ENCODE peak calls at places on chromosomes 16 and 17, in seven cellular contexts. One of them, this sample, is unnamed.

GRCh38 chr16:25126820-25127232 is 15.3 kb downstream of the LCMT1 start:
- DNase-seq in GM23338: no peak
- DNase-seq in CD4-positive, alpha-beta memory T cell: peak; percentile 26
- DNase-seq in right lobe of liver: no peak
- DNase-seq in endothelial cell of umbilical vein: peak; percentile 58
- DNase-seq in colonic mucosa: peak; percentile 78
- DNase-seq in lung: peak; percentile 68
- DNase-seq in this sample: no peak

GRCh38 chr17:79050591-79050990 is 24.0 kb upstream of the ENGASE start:
- DNase-seq in CD4-positive, alpha-beta memory T cell: no peak
- DNase-seq in endothelial cell of umbilical vein: no peak
- DNase-seq in lung: no peak
- DNase-seq in right lobe of liver: no peak
- DNase-seq in GM23338: no peak
- DNase-seq in colonic mucosa: no peak
- DNase-seq in this sample: no peak

GRCh38 chr17:17151962-17152361 is 54.2 kb downstream of the PLD6 start:
- DNase-seq in colonic mucosa: peak; percentile 52
- DNase-seq in lung: peak; percentile 68
- DNase-seq in right lobe of liver: peak; percentile 93
- DNase-seq in endothelial cell of umbilical vein: peak; percentile 89
- DNase-seq in CD4-positive, alpha-beta memory T cell: no peak
- DNase-seq in GM23338: no peak
- DNase-seq in this sample: no peak

GRCh38 chr17:8997994-8998628 is 23.2 kb upstream of the NTN1 start:
- DNase-seq in endothelial cell of umbilical vein: peak; percentile 52
- DNase-seq in CD4-positive, alpha-beta memory T cell: peak; percentile 77
- DNase-seq in right lobe of liver: peak; percentile 69
- DNase-seq in GM23338: peak; percentile 83
- DNase-seq in colonic mucosa: peak; percentile 64
- DNase-seq in lung: peak; percentile 68
- DNase-seq in this sample: no peak

GRCh38 chr16:54171855-54172537 is 114.6 kb downstream of the IRX3 start:
- DNase-seq in CD4-positive, alpha-beta memory T cell: no peak
- DNase-seq in endothelial cell of umbilical vein: no peak
- DNase-seq in right lobe of liver: no peak
- DNase-seq in lung: no peak
- DNase-seq in GM23338: peak; percentile 45
- DNase-seq in colonic mucosa: no peak
- DNase-seq in this sample: no peak

GRCh38 chr17:43832976-43833829 is at the start of gene MPP3:
- DNase-seq in colonic mucosa: peak; percentile 68
- DNase-seq in endothelial cell of umbilical vein: peak; percentile 66
- DNase-seq in right lobe of liver: peak; percentile 65
- DNase-seq in lung: peak; percentile 38
- DNase-seq in CD4-positive, alpha-beta memory T cell: peak; percentile 47
- DNase-seq in GM23338: peak; percentile 79
- DNase-seq in this sample: no peak

GRCh38 chr16:53417011-53417410 is 17.3 kb upstream of the RBL2 start:
- DNase-seq in CD4-positive, alpha-beta memory T cell: no peak
- DNase-seq in endothelial cell of umbilical vein: no peak
- DNase-seq in GM23338: peak; percentile 25
- DNase-seq in lung: no peak
- DNase-seq in colonic mucosa: no peak
- DNase-seq in right lobe of liver: no peak
- DNase-seq in this sample: no peak

GRCh38 chr16:79821911-79822310 is 221.4 kb upstream of the MAF start:
- DNase-seq in colonic mucosa: no peak
- DNase-seq in CD4-positive, alpha-beta memory T cell: no peak
- DNase-seq in right lobe of liver: no peak
- DNase-seq in endothelial cell of umbilical vein: no peak
- DNase-seq in lung: no peak
- DNase-seq in GM23338: no peak
- DNase-seq in this sample: no peak

GRCh38 chr17:1304962-1305361 is 25.5 kb downstream of the TRARG1 start:
- DNase-seq in CD4-positive, alpha-beta memory T cell: no peak
- DNase-seq in colonic mucosa: no peak
- DNase-seq in lung: no peak
- DNase-seq in right lobe of liver: no peak
- DNase-seq in endothelial cell of umbilical vein: no peak
- DNase-seq in GM23338: no peak
- DNase-seq in this sample: no peak

DNA sequence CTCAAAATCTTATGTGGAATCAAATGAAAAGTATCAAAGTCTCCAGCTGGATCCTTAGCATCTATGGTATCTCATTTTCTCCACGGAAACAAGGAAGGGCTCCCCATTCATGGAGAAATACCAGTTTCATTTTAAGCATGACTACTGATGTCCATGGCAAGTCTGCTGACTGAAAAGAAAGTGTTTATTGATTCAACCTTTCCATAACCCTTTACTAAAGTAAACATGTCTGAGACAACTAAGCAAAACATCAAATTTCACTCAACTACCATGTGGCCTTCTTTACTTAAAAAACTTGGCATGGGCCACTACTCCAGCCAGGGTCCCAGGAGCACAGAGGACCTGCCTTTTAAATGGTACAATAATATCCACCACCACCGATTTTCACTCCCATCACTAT is 928.0 kb upstream of the SOX9 start:
- DNase-seq in GM23338: no peak
- DNase-seq in lung: no peak
- DNase-seq in CD4-positive, alpha-beta memory T cell: no peak
- DNase-seq in colonic mucosa: no peak
- DNase-seq in right lobe of liver: no peak
- DNase-seq in endothelial cell of umbilical vein: no peak
- DNase-seq in this sample: no peak
- H3K27me3 ChIP-seq in GM23338: no peaks in the 10 kb centered on the region
- H3K27me3 ChIP-seq in lung: no peaks in the 10 kb centered on the region
- H3K27me3 ChIP-seq in CD4-positive, alpha-beta memory T cell: no peaks in the 10 kb centered on the region
- H3K27me3 ChIP-seq in colonic mucosa: no peaks in the 10 kb centered on the region
- H3K27me3 ChIP-seq in right lobe of liver: no peaks in the 10 kb centered on the region
- H3K27me3 ChIP-seq in endothelial cell of umbilical vein: no peaks in the 10 kb centered on the region
- H3K27me3 ChIP-seq in this sample: no peaks in the 10 kb centered on the region

DNA sequence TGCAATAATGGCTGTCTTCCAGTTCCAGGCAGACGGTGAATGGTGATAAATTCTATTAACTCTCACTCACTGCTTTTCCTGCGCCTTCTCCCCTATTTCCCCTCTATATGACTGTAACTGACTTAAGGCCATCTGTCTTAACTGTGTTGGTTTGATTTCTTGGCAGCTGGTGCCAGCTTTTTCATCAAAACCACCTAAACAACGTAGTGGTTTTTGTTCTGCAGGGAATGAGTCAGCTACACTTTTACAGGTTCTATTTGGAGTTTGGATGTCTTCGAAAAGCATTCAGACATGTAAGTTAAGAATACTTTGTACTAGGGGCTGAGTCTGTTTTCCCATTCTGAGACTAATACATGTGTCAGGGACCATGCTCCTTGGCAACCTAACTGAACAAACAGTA is 8.4 kb downstream of the REXO5 start:
- DNase-seq in GM23338: no peak
- DNase-seq in right lobe of liver: no peak
- DNase-seq in CD4-positive, alpha-beta memory T cell: no peak
- DNase-seq in endothelial cell of umbilical vein: peak; percentile 97
- DNase-seq in colonic mucosa: no peak
- DNase-seq in lung: no peak
- DNase-seq in this sample: no peak
- H3K27ac ChIP-seq in GM23338: no peak overlapping the region
- H3K27ac ChIP-seq in right lobe of liver: no peak overlapping the region
- H3K27ac ChIP-seq in CD4-positive, alpha-beta memory T cell: no peak overlapping the region
- H3K27ac ChIP-seq in endothelial cell of umbilical vein: peak overlapping the region; percentile 44
- H3K27ac ChIP-seq in colonic mucosa: no peak overlapping the region
- H3K27ac ChIP-seq in lung: no peak overlapping the region
- H3K27ac ChIP-seq in this sample: no peak overlapping the region

DNA sequence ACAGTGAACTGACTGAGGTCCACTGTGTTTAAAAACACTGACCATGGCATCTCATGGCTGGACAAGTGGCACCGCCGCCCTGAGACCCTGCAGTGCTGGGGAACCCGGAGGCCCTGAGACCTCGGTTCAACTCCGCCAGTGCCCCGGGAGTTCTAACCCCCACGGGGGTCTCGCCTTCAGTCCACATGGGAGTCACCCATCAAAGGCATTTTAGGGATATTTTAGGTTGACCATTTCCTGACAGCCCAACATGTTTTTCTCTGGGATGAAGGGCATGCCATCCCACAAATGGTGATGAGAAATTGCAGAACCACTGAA is 71.2 kb downstream of the ZFHX3 start:
- DNase-seq in colonic mucosa: no peak
- DNase-seq in endothelial cell of umbilical vein: no peak
- DNase-seq in CD4-positive, alpha-beta memory T cell: no peak
- DNase-seq in GM23338: no peak
- DNase-seq in lung: no peak
- DNase-seq in right lobe of liver: no peak
- DNase-seq in this sample: no peak
- H3K4me1 ChIP-seq in colonic mucosa: no peaks in the 10 kb centered on the region
- H3K4me1 ChIP-seq in endothelial cell of umbilical vein: peaks cover 18% of the 10 kb centered on the region
- H3K4me1 ChIP-seq in CD4-positive, alpha-beta memory T cell: no peaks in the 10 kb centered on the region
- H3K4me1 ChIP-seq in GM23338: no peaks in the 10 kb centered on the region
- H3K4me1 ChIP-seq in lung: peaks cover 22% of the 10 kb centered on the region
- H3K4me1 ChIP-seq in right lobe of liver: peaks cover 3% of the 10 kb centered on the region
- H3K4me1 ChIP-seq in this sample: no peaks in the 10 kb centered on the region

GRCh38 chr17:74591503-74591902 is 580 bp downstream of the CD300LD start:
- DNase-seq in endothelial cell of umbilical vein: no peak
- DNase-seq in colonic mucosa: no peak
- DNase-seq in GM23338: no peak
- DNase-seq in right lobe of liver: no peak
- DNase-seq in lung: no peak
- DNase-seq in CD4-positive, alpha-beta memory T cell: no peak
- DNase-seq in this sample: no peak

GRCh38 chr17:74595037-74595436 is 3.0 kb upstream of the CD300LD start:
- DNase-seq in CD4-positive, alpha-beta memory T cell: no peak
- DNase-seq in endothelial cell of umbilical vein: no peak
- DNase-seq in GM23338: no peak
- DNase-seq in lung: no peak
- DNase-seq in right lobe of liver: no peak
- DNase-seq in colonic mucosa: no peak
- DNase-seq in this sample: no peak

DNA sequence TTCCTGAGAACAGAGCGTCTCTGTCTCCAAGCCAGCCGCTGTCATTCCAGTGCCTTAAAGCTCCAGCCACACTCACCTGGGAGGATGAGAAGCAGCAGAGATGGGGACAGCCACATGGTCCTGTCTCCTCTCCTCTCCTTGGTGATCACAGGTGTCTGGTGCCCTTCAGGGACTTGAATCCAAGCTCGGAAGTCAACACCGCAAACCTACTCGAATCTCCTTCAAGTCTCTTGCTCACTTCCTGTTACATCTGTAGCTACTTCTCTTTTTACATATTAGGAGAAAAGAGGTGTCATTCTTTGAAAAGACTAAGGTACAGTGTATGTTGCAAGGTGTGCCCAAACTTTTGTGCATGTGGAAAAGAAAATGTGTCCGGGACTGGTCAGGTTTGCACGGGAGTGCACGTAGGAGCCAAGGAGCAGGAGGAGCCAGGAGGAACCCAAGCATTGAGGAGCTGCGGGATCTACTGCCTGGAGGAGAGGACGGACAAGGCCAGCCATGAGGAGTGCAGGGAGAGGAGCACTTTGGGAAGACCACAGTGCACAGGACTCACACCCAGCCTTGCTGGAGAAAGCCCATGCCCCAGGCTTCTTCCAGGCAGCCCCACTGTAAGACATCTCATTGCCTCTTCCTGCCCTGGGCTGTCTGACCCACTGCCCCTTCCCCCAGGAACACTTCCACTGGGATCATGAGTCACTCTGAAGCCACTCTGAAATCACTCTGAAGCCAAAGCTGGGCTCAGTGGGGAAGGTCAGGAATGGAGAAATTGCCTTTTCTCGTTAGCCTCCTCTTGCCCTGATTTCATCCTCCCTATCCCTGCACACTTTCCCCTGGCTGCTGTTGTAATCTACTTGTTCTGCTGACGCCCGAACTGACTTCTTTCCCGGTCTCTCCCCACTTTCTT is at the start of gene CD300LD:
- DNase-seq in right lobe of liver: no peak
- DNase-seq in colonic mucosa: no peak
- DNase-seq in lung: no peak
- DNase-seq in GM23338: no peak
- DNase-seq in CD4-positive, alpha-beta memory T cell: no peak
- DNase-seq in endothelial cell of umbilical vein: no peak
- DNase-seq in this sample: no peak
- H3K27me3 ChIP-seq in right lobe of liver: no peaks in the 10 kb centered on the region
- H3K27me3 ChIP-seq in colonic mucosa: no peaks in the 10 kb centered on the region
- H3K27me3 ChIP-seq in lung: no peaks in the 10 kb centered on the region
- H3K27me3 ChIP-seq in GM23338: no peaks in the 10 kb centered on the region
- H3K27me3 ChIP-seq in CD4-positive, alpha-beta memory T cell: no peaks in the 10 kb centered on the region
- H3K27me3 ChIP-seq in endothelial cell of umbilical vein: no peaks in the 10 kb centered on the region
- H3K27me3 ChIP-seq in this sample: no peaks in the 10 kb centered on the region

DNA sequence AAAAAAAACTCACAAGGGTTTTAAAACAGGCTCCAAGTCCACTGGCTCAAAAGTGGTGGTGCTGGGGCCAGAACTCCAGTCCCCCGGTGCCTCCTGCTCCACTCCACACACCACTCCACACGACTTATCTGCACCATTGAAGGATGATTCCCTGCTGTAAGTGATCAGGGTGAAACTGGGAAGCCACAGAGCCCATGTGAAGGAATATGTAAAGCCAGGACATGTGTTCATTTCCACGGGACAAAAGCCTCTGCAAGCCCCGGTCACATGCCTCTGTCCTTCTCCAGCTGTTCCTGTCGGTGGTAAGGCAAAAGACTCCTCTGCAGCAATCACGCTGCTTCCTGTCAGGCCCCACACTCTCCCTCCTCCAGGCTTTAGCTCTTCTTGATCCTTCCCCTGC is 97.2 kb downstream of the ZNF18 start:
- DNase-seq in lung: no peak
- DNase-seq in colonic mucosa: no peak
- DNase-seq in GM23338: no peak
- DNase-seq in endothelial cell of umbilical vein: no peak
- DNase-seq in CD4-positive, alpha-beta memory T cell: no peak
- DNase-seq in right lobe of liver: no peak
- DNase-seq in this sample: no peak
- H3K27ac ChIP-seq in lung: no peak overlapping the region
- H3K27ac ChIP-seq in colonic mucosa: no peak overlapping the region
- H3K27ac ChIP-seq in GM23338: no peak overlapping the region
- H3K27ac ChIP-seq in endothelial cell of umbilical vein: no peak overlapping the region
- H3K27ac ChIP-seq in CD4-positive, alpha-beta memory T cell: no peak overlapping the region
- H3K27ac ChIP-seq in right lobe of liver: no peak overlapping the region
- H3K27ac ChIP-seq in this sample: no peak overlapping the region